ENCODE peak calls at places on chromosome 4, in five cellular contexts. One of them, this sample, is unnamed.

GRCh38 chr4:172850838-172851237 is 317.8 kb upstream of the GALNT7 start:
- DNase-seq in transverse colon: no peak
- DNase-seq in fibroblast of mammary gland: peak; percentile 96
- DNase-seq in uterus: no peak
- DNase-seq in activated B cell treated with CpG ODN at 0.5 μM for 24 hours: no peak
- DNase-seq in this sample: no peak

GRCh38 chr4:21885241-21885640 is 63.3 kb downstream of the KCNIP4 start:
- DNase-seq in transverse colon: no peak
- DNase-seq in fibroblast of mammary gland: peak; percentile 84
- DNase-seq in uterus: no peak
- DNase-seq in activated B cell treated with CpG ODN at 0.5 μM for 24 hours: no peak
- DNase-seq in this sample: no peak

GRCh38 chr4:47863486-47863885 is 25.6 kb upstream of the CORIN start:
- DNase-seq in transverse colon: no peak
- DNase-seq in fibroblast of mammary gland: no peak
- DNase-seq in uterus: no peak
- DNase-seq in activated B cell treated with CpG ODN at 0.5 μM for 24 hours: no peak
- DNase-seq in this sample: no peak

GRCh38 chr4:24168658-24169057 is 278.8 kb upstream of the PPARGC1A start:
- DNase-seq in transverse colon: no peak
- DNase-seq in fibroblast of mammary gland: no peak
- DNase-seq in uterus: no peak
- DNase-seq in activated B cell treated with CpG ODN at 0.5 μM for 24 hours: no peak
- DNase-seq in this sample: no peak

GRCh38 chr4:81369898-81370297 is 101.8 kb downstream of the RASGEF1B start:
- DNase-seq in transverse colon: no peak
- DNase-seq in fibroblast of mammary gland: no peak
- DNase-seq in uterus: no peak
- DNase-seq in activated B cell treated with CpG ODN at 0.5 μM for 24 hours: no peak
- DNase-seq in this sample: no peak

GRCh38 chr4:3335385-3335784 is 42.6 kb downstream of the RGS12 start:
- DNase-seq in transverse colon: no peak
- DNase-seq in fibroblast of mammary gland: no peak
- DNase-seq in uterus: no peak
- DNase-seq in activated B cell treated with CpG ODN at 0.5 μM for 24 hours: no peak
- DNase-seq in this sample: no peak

GRCh38 chr4:96646146-96646545 is 806.3 kb downstream of the PDHA2 start:
- DNase-seq in transverse colon: no peak
- DNase-seq in fibroblast of mammary gland: no peak
- DNase-seq in uterus: no peak
- DNase-seq in activated B cell treated with CpG ODN at 0.5 μM for 24 hours: no peak
- DNase-seq in this sample: no peak

GRCh38 chr4:24482871-24483270 is 101.5 kb downstream of the DHX15 start:
- DNase-seq in transverse colon: no peak
- DNase-seq in fibroblast of mammary gland: peak; percentile 14
- DNase-seq in uterus: no peak
- DNase-seq in activated B cell treated with CpG ODN at 0.5 μM for 24 hours: no peak
- DNase-seq in this sample: no peak

GRCh38 chr4:24884925-24885324 is 27.9 kb downstream of the CCDC149 start:
- DNase-seq in transverse colon: no peak
- DNase-seq in fibroblast of mammary gland: no peak
- DNase-seq in uterus: no peak
- DNase-seq in activated B cell treated with CpG ODN at 0.5 μM for 24 hours: no peak
- DNase-seq in this sample: no peak

GRCh38 chr4:126071346-126072333 is 756.9 kb downstream of the FAT4 start:
- DNase-seq in transverse colon: no peak
- DNase-seq in fibroblast of mammary gland: peak; percentile 86
- DNase-seq in uterus: no peak
- DNase-seq in activated B cell treated with CpG ODN at 0.5 μM for 24 hours: no peak
- DNase-seq in this sample: no peak

GRCh38 chr4:86948276-86948675 is 13.5 kb downstream of the AFF1 start:
- DNase-seq in transverse colon: no peak
- DNase-seq in fibroblast of mammary gland: no peak
- DNase-seq in uterus: no peak
- DNase-seq in activated B cell treated with CpG ODN at 0.5 μM for 24 hours: no peak
- DNase-seq in this sample: no peak

GRCh38 chr4:26208237-26208985 is 112.4 kb upstream of the RBPJ start:
- DNase-seq in transverse colon: no peak
- DNase-seq in fibroblast of mammary gland: no peak
- DNase-seq in uterus: no peak
- DNase-seq in activated B cell treated with CpG ODN at 0.5 μM for 24 hours: no peak
- DNase-seq in this sample: no peak

GRCh38 chr4:24686866-24687672 is 102.7 kb upstream of the DHX15 start:
- DNase-seq in transverse colon: peak; percentile 66
- DNase-seq in fibroblast of mammary gland: peak; percentile 12
- DNase-seq in uterus: no peak
- DNase-seq in activated B cell treated with CpG ODN at 0.5 μM for 24 hours: no peak
- DNase-seq in this sample: no peak

GRCh38 chr4:139599594-139600374 is 43.8 kb upstream of the SETD7 start:
- DNase-seq in transverse colon: no peak
- DNase-seq in fibroblast of mammary gland: peak; percentile 81
- DNase-seq in uterus: no peak
- DNase-seq in activated B cell treated with CpG ODN at 0.5 μM for 24 hours: no peak
- DNase-seq in this sample: no peak

GRCh38 chr4:78065514-78066192 is 8.5 kb downstream of the FRAS1 start:
- DNase-seq in transverse colon: no peak
- DNase-seq in fibroblast of mammary gland: no peak
- DNase-seq in uterus: no peak
- DNase-seq in activated B cell treated with CpG ODN at 0.5 μM for 24 hours: no peak
- DNase-seq in this sample: no peak

GRCh38 chr4:123052007-123052406 is 129.6 kb upstream of the NUDT6 start:
- DNase-seq in transverse colon: no peak
- DNase-seq in fibroblast of mammary gland: no peak
- DNase-seq in uterus: no peak
- DNase-seq in activated B cell treated with CpG ODN at 0.5 μM for 24 hours: no peak
- DNase-seq in this sample: no peak

GRCh38 chr4:123060039-123060770 is 137.8 kb upstream of the NUDT6 start:
- DNase-seq in transverse colon: no peak
- DNase-seq in fibroblast of mammary gland: no peak
- DNase-seq in uterus: no peak
- DNase-seq in activated B cell treated with CpG ODN at 0.5 μM for 24 hours: no peak
- DNase-seq in this sample: no peak

GRCh38 chr4:123050014-123050413 is 127.6 kb upstream of the NUDT6 start:
- DNase-seq in transverse colon: no peak
- DNase-seq in fibroblast of mammary gland: no peak
- DNase-seq in uterus: no peak
- DNase-seq in activated B cell treated with CpG ODN at 0.5 μM for 24 hours: no peak
- DNase-seq in this sample: no peak

GRCh38 chr4:123055943-123056342 is 133.5 kb upstream of the NUDT6 start:
- DNase-seq in transverse colon: no peak
- DNase-seq in fibroblast of mammary gland: peak; percentile 43
- DNase-seq in uterus: no peak
- DNase-seq in activated B cell treated with CpG ODN at 0.5 μM for 24 hours: no peak
- DNase-seq in this sample: no peak
- TF ChIP-seq CTCF in transverse colon: no peak
- TF ChIP-seq CTCF in fibroblast of mammary gland: no peak
- TF ChIP-seq CTCF in uterus: no peak
- TF ChIP-seq CTCF in activated B cell treated with CpG ODN at 0.5 μM for 24 hours: no peak
- TF ChIP-seq CTCF in this sample: no peak

GRCh38 chr4:67714955-67715354 is 14.0 kb upstream of the UBA6 start:
- DNase-seq in transverse colon: no peak
- DNase-seq in fibroblast of mammary gland: no peak
- DNase-seq in uterus: no peak
- DNase-seq in activated B cell treated with CpG ODN at 0.5 μM for 24 hours: no peak
- DNase-seq in this sample: no peak
- TF ChIP-seq CTCF in transverse colon: no peak
- TF ChIP-seq CTCF in fibroblast of mammary gland: no peak
- TF ChIP-seq CTCF in uterus: no peak
- TF ChIP-seq CTCF in activated B cell treated with CpG ODN at 0.5 μM for 24 hours: no peak
- TF ChIP-seq CTCF in this sample: no peak

GRCh38 chr4:152676052-152676854 is 3.5 kb downstream of the TMEM154 start:
- DNase-seq in transverse colon: no peak
- DNase-seq in fibroblast of mammary gland: no peak
- DNase-seq in uterus: no peak
- DNase-seq in activated B cell treated with CpG ODN at 0.5 μM for 24 hours: no peak
- DNase-seq in this sample: no peak
- TF ChIP-seq CTCF in transverse colon: no peak
- TF ChIP-seq CTCF in fibroblast of mammary gland: no peak
- TF ChIP-seq CTCF in uterus: no peak
- TF ChIP-seq CTCF in activated B cell treated with CpG ODN at 0.5 μM for 24 hours: no peak
- TF ChIP-seq CTCF in this sample: no peak

GRCh38 chr4:8537041-8537461 is 43.1 kb upstream of the GPR78 start:
- DNase-seq in transverse colon: peak; percentile 72
- DNase-seq in fibroblast of mammary gland: peak; percentile 96
- DNase-seq in uterus: peak; percentile 59
- DNase-seq in activated B cell treated with CpG ODN at 0.5 μM for 24 hours: no peak
- DNase-seq in this sample: no peak
- TF ChIP-seq CTCF in transverse colon: no peak
- TF ChIP-seq CTCF in fibroblast of mammary gland: no peak
- TF ChIP-seq CTCF in uterus: no peak
- TF ChIP-seq CTCF in activated B cell treated with CpG ODN at 0.5 μM for 24 hours: no peak
- TF ChIP-seq CTCF in this sample: no peak

GRCh38 chr4:134777626-134778025 is 576.0 kb upstream of the PABPC4L start:
- DNase-seq in transverse colon: no peak
- DNase-seq in fibroblast of mammary gland: no peak
- DNase-seq in uterus: no peak
- DNase-seq in activated B cell treated with CpG ODN at 0.5 μM for 24 hours: no peak
- DNase-seq in this sample: no peak
- TF ChIP-seq CTCF in transverse colon: no peak
- TF ChIP-seq CTCF in fibroblast of mammary gland: no peak
- TF ChIP-seq CTCF in uterus: no peak
- TF ChIP-seq CTCF in activated B cell treated with CpG ODN at 0.5 μM for 24 hours: no peak
- TF ChIP-seq CTCF in this sample: peak; percentile 52

DNA sequence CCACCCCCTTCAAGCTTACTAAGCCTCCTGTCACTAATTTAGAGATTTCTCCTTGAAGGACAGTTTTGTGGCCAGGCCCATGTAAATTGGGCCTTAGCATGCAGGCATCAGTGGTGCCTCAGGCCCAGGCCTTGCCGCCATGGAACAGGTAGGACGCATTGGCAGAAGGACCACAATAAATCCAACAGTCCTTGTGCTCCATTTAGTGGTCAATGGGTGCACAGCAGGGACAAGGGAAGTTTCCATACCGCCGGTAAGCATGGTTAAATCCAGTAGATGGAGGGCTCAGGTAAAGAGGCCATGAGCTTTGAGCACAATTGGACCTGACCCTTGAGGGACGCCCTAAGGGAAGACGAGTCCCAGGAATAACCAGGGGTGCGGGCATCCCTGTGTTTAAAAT is 97.3 kb downstream of the UGT2B28 start:
- DNase-seq in transverse colon: no peak
- DNase-seq in fibroblast of mammary gland: no peak
- DNase-seq in uterus: no peak
- DNase-seq in activated B cell treated with CpG ODN at 0.5 μM for 24 hours: no peak
- DNase-seq in this sample: no peak
- TF ChIP-seq CTCF in transverse colon: no peak
- TF ChIP-seq CTCF in fibroblast of mammary gland: no peak
- TF ChIP-seq CTCF in uterus: no peak
- TF ChIP-seq CTCF in activated B cell treated with CpG ODN at 0.5 μM for 24 hours: no peak
- TF ChIP-seq CTCF in this sample: no peak